ENCODE peak calls at places on chromosome 1, in four cellular contexts. Y, J, H and F are unnamed samples.
A peak's percentile ranks its signal among the peaks of the same experiment; 100 is the strongest.

GRCh38 chr1:41021526-41022308 is at the start of gene SLFNL1:
- DNase-seq in Y (no peak), H (no peak), J (peak; percentile 53), F (no peak)

GRCh38 chr1:115539736-115540135 is 102.0 kb upstream of the VANGL1 start:
- DNase-seq in Y (no peak), H (no peak), J (peak; percentile 21), F (no peak)

GRCh38 chr1:246492611-246493245 is 14.4 kb downstream of the SMYD3 start:
- DNase-seq in H (peak; percentile 76), Y (peak; percentile 59), J (peak; percentile 86), F (peak; percentile 87)

GRCh38 chr1:84689514-84690396 is 506 bp downstream of the SSX2IP start:
- DNase-seq in J (peak; percentile 54), Y (peak; percentile 12), H (peak; percentile 55), F (peak; percentile 73)

GRCh38 chr1:156677616-156678596 is 699 bp upstream of the NES start:
- DNase-seq in J (peak; percentile 87), Y (peak; percentile 63), H (peak; percentile 70), F (peak; percentile 85)

GRCh38 chr1:93501399-93501798 is 53.5 kb downstream of the FNBP1L start:
- DNase-seq in J (no peak), H (no peak), Y (no peak), F (no peak)

GRCh38 chr1:166322470-166322869 is 155.7 kb upstream of the FAM78B start:
- DNase-seq in Y (no peak), H (no peak), J (no peak), F (no peak)

GRCh38 chr1:226302731-226303130 is 6.2 kb downstream of the LIN9 start:
- DNase-seq in J (no peak), Y (no peak), H (no peak), F (no peak)

GRCh38 chr1:115640384-115640783 is 1.4 kb upstream of the VANGL1 start:
- DNase-seq in J (no peak), Y (no peak), H (no peak), F (no peak)

GRCh38 chr1:179007233-179007632 is 18.5 kb upstream of the FAM20B start:
- DNase-seq in Y (no peak), H (no peak), J (no peak), F (no peak)

GRCh38 chr1:11053758-11054137 is 6.1 kb downstream of the SRM start:
- DNase-seq in Y (no peak), H (no peak), J (peak; percentile 29), F (peak; percentile 53)

GRCh38 chr1:20615946-20616345 is 17.3 kb upstream of the PINK1 start:
- DNase-seq in Y (no peak), H (no peak), J (no peak), F (no peak)

GRCh38 chr1:180922637-180923023 is 9.9 kb downstream of the KIAA1614 start:
- DNase-seq in H (no peak), J (no peak), Y (no peak), F (no peak)

GRCh38 chr1:17001760-17002523 is 9.8 kb downstream of the ATP13A2 start:
- DNase-seq in H (no peak), J (no peak), Y (no peak), F (no peak)

GRCh38 chr1:103788377-103788776 is 38.7 kb downstream of the AMY1C start:
- DNase-seq in Y (peak; percentile 5), H (peak; percentile 1), J (no peak), F (no peak)

GRCh38 chr1:65362545-65362944 is 53.2 kb downstream of the DNAJC6 start:
- DNase-seq in H (peak; percentile 23), Y (no peak), J (no peak), F (no peak)

GRCh38 chr1:10833630-10834557 is 37.4 kb upstream of the CASZ1 start:
- DNase-seq in Y (no peak), J (no peak), H (no peak), F (no peak)

GRCh38 chr1:51330331-51331201 is at the start of gene TTC39A:
- DNase-seq in J (no peak), H (no peak), Y (no peak), F (peak; percentile 52)

GRCh38 chr1:9558271-9558945 is 19.1 kb downstream of the SLC25A33 start:
- DNase-seq in Y (no peak), H (no peak), J (no peak), F (no peak)

GRCh38 chr1:176785046-176785445 is 322.1 kb downstream of the PAPPA2 start:
- DNase-seq in Y (no peak), H (no peak), J (no peak), F (no peak)

GRCh38 chr1:25356848-25357247 is 18.7 kb downstream of the TMEM50A start:
- DNase-seq in Y (peak; percentile 46), J (no peak), H (no peak), F (no peak)

GRCh38 chr1:183218039-183218618 is 32.1 kb downstream of the LAMC2 start:
- DNase-seq in Y (no peak), H (no peak), J (no peak), F (no peak)

GRCh38 chr1:222243902-222244301 is 304.0 kb downstream of the HHIPL2 start:
- DNase-seq in Y (no peak), J (no peak), H (peak; percentile 73), F (no peak)

GRCh38 chr1:178599745-178600144 is 86.8 kb downstream of the TEX35 start:
- DNase-seq in H (no peak), Y (no peak), J (no peak), F (no peak)

GRCh38 chr1:36304970-36305914 is 926 bp upstream of the SH3D21 start:
- DNase-seq in H (no peak), Y (no peak), J (no peak), F (peak; percentile 60)

GRCh38 chr1:114152211-114153050 is 1.2 kb downstream of the SYT6 start:
- DNase-seq in Y (peak; percentile 11), H (no peak), J (peak; percentile 46), F (peak; percentile 79)

GRCh38 chr1:153573351-153573750 is 7.7 kb upstream of the S100A2 start:
- DNase-seq in H (no peak), J (peak; percentile 57), Y (no peak), F (no peak)

GRCh38 chr1:48003741-48004503 is 6.7 kb upstream of the TRABD2B start:
- DNase-seq in J (no peak), Y (no peak), H (peak; percentile 24), F (no peak)

GRCh38 chr1:242088875-242089274 is 90.0 kb upstream of the MAP1LC3C start:
- DNase-seq in Y (no peak), J (no peak), H (no peak), F (no peak)